ENCODE peak calls at places on chromosomes 2 and 18, in eight cellular contexts. One of them, this sample, is unnamed.
A peak's percentile ranks its signal among the peaks of the same experiment; 100 is the strongest.

GRCh38 chr2:120765031-120765910 is 29.6 kb downstream of the GLI2 start:
- DNase-seq in brain microvascular endothelial cell: no peak
- DNase-seq in activated T-cell treated with anti-CD3 and anti-CD28 coated beads, Interleukin-2, amount 50 U/mL, for 24 hours: no peak
- DNase-seq in prostate gland: no peak
- DNase-seq in activated naive CD8-positive, alpha-beta T cell treated with anti-CD3 and anti-CD28 coated beads for 36 hours: no peak
- DNase-seq in NCI-H69: no peak
- DNase-seq in activated CD8-positive, alpha-beta T cell treated with anti-CD3 and anti-CD28 coated beads, Interleukin-2, amount 10 ng/mL, durations not matched to agents 7 days and 5 days: no peak
- DNase-seq in LHCN-M2: no peak
- DNase-seq in this sample: no peak

GRCh38 chr2:197279997-197280756 is 30.4 kb downstream of the ANKRD44 start:
- DNase-seq in LHCN-M2: no peak
- DNase-seq in activated naive CD8-positive, alpha-beta T cell treated with anti-CD3 and anti-CD28 coated beads for 36 hours: no peak
- DNase-seq in activated CD8-positive, alpha-beta T cell treated with anti-CD3 and anti-CD28 coated beads, Interleukin-2, amount 10 ng/mL, durations not matched to agents 7 days and 5 days: no peak
- DNase-seq in brain microvascular endothelial cell: no peak
- DNase-seq in activated T-cell treated with anti-CD3 and anti-CD28 coated beads, Interleukin-2, amount 50 U/mL, for 24 hours: no peak
- DNase-seq in prostate gland: no peak
- DNase-seq in NCI-H69: no peak
- DNase-seq in this sample: no peak

GRCh38 chr18:60038731-60039130 is 138.9 kb downstream of the PMAIP1 start:
- DNase-seq in activated CD8-positive, alpha-beta T cell treated with anti-CD3 and anti-CD28 coated beads, Interleukin-2, amount 10 ng/mL, durations not matched to agents 7 days and 5 days: no peak
- DNase-seq in activated T-cell treated with anti-CD3 and anti-CD28 coated beads, Interleukin-2, amount 50 U/mL, for 24 hours: no peak
- DNase-seq in LHCN-M2: peak; percentile 27
- DNase-seq in prostate gland: no peak
- DNase-seq in activated naive CD8-positive, alpha-beta T cell treated with anti-CD3 and anti-CD28 coated beads for 36 hours: no peak
- DNase-seq in brain microvascular endothelial cell: no peak
- DNase-seq in NCI-H69: no peak
- DNase-seq in this sample: no peak

GRCh38 chr2:10544252-10544651 is 96.1 kb upstream of the ODC1 start:
- DNase-seq in activated CD8-positive, alpha-beta T cell treated with anti-CD3 and anti-CD28 coated beads, Interleukin-2, amount 10 ng/mL, durations not matched to agents 7 days and 5 days: peak; percentile 75
- DNase-seq in activated T-cell treated with anti-CD3 and anti-CD28 coated beads, Interleukin-2, amount 50 U/mL, for 24 hours: no peak
- DNase-seq in brain microvascular endothelial cell: peak; percentile 41
- DNase-seq in prostate gland: no peak
- DNase-seq in NCI-H69: no peak
- DNase-seq in activated naive CD8-positive, alpha-beta T cell treated with anti-CD3 and anti-CD28 coated beads for 36 hours: peak; percentile 36
- DNase-seq in LHCN-M2: no peak
- DNase-seq in this sample: no peak

GRCh38 chr2:97735161-97735561 is 21.8 kb downstream of the ZAP70 start:
- DNase-seq in NCI-H69: no peak
- DNase-seq in activated naive CD8-positive, alpha-beta T cell treated with anti-CD3 and anti-CD28 coated beads for 36 hours: no peak
- DNase-seq in LHCN-M2: no peak
- DNase-seq in brain microvascular endothelial cell: no peak
- DNase-seq in activated CD8-positive, alpha-beta T cell treated with anti-CD3 and anti-CD28 coated beads, Interleukin-2, amount 10 ng/mL, durations not matched to agents 7 days and 5 days: no peak
- DNase-seq in prostate gland: no peak
- DNase-seq in activated T-cell treated with anti-CD3 and anti-CD28 coated beads, Interleukin-2, amount 50 U/mL, for 24 hours: peak; percentile 21
- DNase-seq in this sample: no peak

GRCh38 chr2:38076710-38077430 is 919 bp upstream of the CYP1B1 start:
- DNase-seq in brain microvascular endothelial cell: peak; percentile 87
- DNase-seq in NCI-H69: peak; percentile 41
- DNase-seq in activated CD8-positive, alpha-beta T cell treated with anti-CD3 and anti-CD28 coated beads, Interleukin-2, amount 10 ng/mL, durations not matched to agents 7 days and 5 days: peak; percentile 80
- DNase-seq in LHCN-M2: peak; percentile 77
- DNase-seq in prostate gland: peak; percentile 56
- DNase-seq in activated naive CD8-positive, alpha-beta T cell treated with anti-CD3 and anti-CD28 coated beads for 36 hours: peak; percentile 90
- DNase-seq in activated T-cell treated with anti-CD3 and anti-CD28 coated beads, Interleukin-2, amount 50 U/mL, for 24 hours: peak; percentile 87
- DNase-seq in this sample: no peak

GRCh38 chr2:36493221-36493620 is 104.7 kb downstream of the FEZ2 start:
- DNase-seq in LHCN-M2: no peak
- DNase-seq in brain microvascular endothelial cell: no peak
- DNase-seq in activated naive CD8-positive, alpha-beta T cell treated with anti-CD3 and anti-CD28 coated beads for 36 hours: no peak
- DNase-seq in NCI-H69: no peak
- DNase-seq in activated T-cell treated with anti-CD3 and anti-CD28 coated beads, Interleukin-2, amount 50 U/mL, for 24 hours: no peak
- DNase-seq in activated CD8-positive, alpha-beta T cell treated with anti-CD3 and anti-CD28 coated beads, Interleukin-2, amount 10 ng/mL, durations not matched to agents 7 days and 5 days: no peak
- DNase-seq in prostate gland: no peak
- DNase-seq in this sample: no peak

GRCh38 chr2:57549642-57550102 is 496.9 kb upstream of the VRK2 start:
- DNase-seq in activated naive CD8-positive, alpha-beta T cell treated with anti-CD3 and anti-CD28 coated beads for 36 hours: no peak
- DNase-seq in NCI-H69: peak; percentile 42
- DNase-seq in activated T-cell treated with anti-CD3 and anti-CD28 coated beads, Interleukin-2, amount 50 U/mL, for 24 hours: no peak
- DNase-seq in prostate gland: no peak
- DNase-seq in activated CD8-positive, alpha-beta T cell treated with anti-CD3 and anti-CD28 coated beads, Interleukin-2, amount 10 ng/mL, durations not matched to agents 7 days and 5 days: no peak
- DNase-seq in LHCN-M2: peak; percentile 31
- DNase-seq in brain microvascular endothelial cell: peak; percentile 6
- DNase-seq in this sample: peak; percentile 4

GRCh38 chr18:31555971-31556747 is 35.5 kb upstream of the TTR start:
- DNase-seq in NCI-H69: peak; percentile 83
- DNase-seq in activated naive CD8-positive, alpha-beta T cell treated with anti-CD3 and anti-CD28 coated beads for 36 hours: peak; percentile 12
- DNase-seq in LHCN-M2: peak; percentile 40
- DNase-seq in activated T-cell treated with anti-CD3 and anti-CD28 coated beads, Interleukin-2, amount 50 U/mL, for 24 hours: no peak
- DNase-seq in prostate gland: peak; percentile 56
- DNase-seq in activated CD8-positive, alpha-beta T cell treated with anti-CD3 and anti-CD28 coated beads, Interleukin-2, amount 10 ng/mL, durations not matched to agents 7 days and 5 days: peak; percentile 58
- DNase-seq in brain microvascular endothelial cell: peak; percentile 71
- DNase-seq in this sample: peak; percentile 37

GRCh38 chr2:170815746-170816498 is 765 bp upstream of the GAD1 start:
- DNase-seq in NCI-H69: peak; percentile 87
- DNase-seq in activated CD8-positive, alpha-beta T cell treated with anti-CD3 and anti-CD28 coated beads, Interleukin-2, amount 10 ng/mL, durations not matched to agents 7 days and 5 days: peak; percentile 77
- DNase-seq in activated T-cell treated with anti-CD3 and anti-CD28 coated beads, Interleukin-2, amount 50 U/mL, for 24 hours: peak; percentile 79
- DNase-seq in LHCN-M2: peak; percentile 25
- DNase-seq in prostate gland: peak; percentile 64
- DNase-seq in brain microvascular endothelial cell: peak; percentile 33
- DNase-seq in activated naive CD8-positive, alpha-beta T cell treated with anti-CD3 and anti-CD28 coated beads for 36 hours: peak; percentile 77
- DNase-seq in this sample: no peak

GRCh38 chr2:7020939-7021470 is 103.8 kb downstream of the RNF144A start:
- DNase-seq in brain microvascular endothelial cell: no peak
- DNase-seq in activated T-cell treated with anti-CD3 and anti-CD28 coated beads, Interleukin-2, amount 50 U/mL, for 24 hours: no peak
- DNase-seq in activated CD8-positive, alpha-beta T cell treated with anti-CD3 and anti-CD28 coated beads, Interleukin-2, amount 10 ng/mL, durations not matched to agents 7 days and 5 days: no peak
- DNase-seq in prostate gland: no peak
- DNase-seq in NCI-H69: no peak
- DNase-seq in activated naive CD8-positive, alpha-beta T cell treated with anti-CD3 and anti-CD28 coated beads for 36 hours: no peak
- DNase-seq in LHCN-M2: no peak
- DNase-seq in this sample: no peak

GRCh38 chr2:3399829-3400228 is 20.3 kb downstream of the TRAPPC12 start:
- DNase-seq in prostate gland: no peak
- DNase-seq in activated naive CD8-positive, alpha-beta T cell treated with anti-CD3 and anti-CD28 coated beads for 36 hours: no peak
- DNase-seq in brain microvascular endothelial cell: no peak
- DNase-seq in activated CD8-positive, alpha-beta T cell treated with anti-CD3 and anti-CD28 coated beads, Interleukin-2, amount 10 ng/mL, durations not matched to agents 7 days and 5 days: no peak
- DNase-seq in LHCN-M2: no peak
- DNase-seq in activated T-cell treated with anti-CD3 and anti-CD28 coated beads, Interleukin-2, amount 50 U/mL, for 24 hours: no peak
- DNase-seq in NCI-H69: no peak
- DNase-seq in this sample: no peak

GRCh38 chr18:6009751-6010150 is 114.4 kb upstream of the TMEM200C start:
- DNase-seq in activated naive CD8-positive, alpha-beta T cell treated with anti-CD3 and anti-CD28 coated beads for 36 hours: no peak
- DNase-seq in NCI-H69: peak; percentile 57
- DNase-seq in brain microvascular endothelial cell: no peak
- DNase-seq in activated CD8-positive, alpha-beta T cell treated with anti-CD3 and anti-CD28 coated beads, Interleukin-2, amount 10 ng/mL, durations not matched to agents 7 days and 5 days: no peak
- DNase-seq in prostate gland: no peak
- DNase-seq in LHCN-M2: no peak
- DNase-seq in activated T-cell treated with anti-CD3 and anti-CD28 coated beads, Interleukin-2, amount 50 U/mL, for 24 hours: no peak
- DNase-seq in this sample: no peak

GRCh38 chr2:9666306-9666705 is 35.5 kb upstream of the YWHAQ start:
- DNase-seq in NCI-H69: peak; percentile 9
- DNase-seq in activated naive CD8-positive, alpha-beta T cell treated with anti-CD3 and anti-CD28 coated beads for 36 hours: no peak
- DNase-seq in activated T-cell treated with anti-CD3 and anti-CD28 coated beads, Interleukin-2, amount 50 U/mL, for 24 hours: no peak
- DNase-seq in prostate gland: no peak
- DNase-seq in activated CD8-positive, alpha-beta T cell treated with anti-CD3 and anti-CD28 coated beads, Interleukin-2, amount 10 ng/mL, durations not matched to agents 7 days and 5 days: no peak
- DNase-seq in brain microvascular endothelial cell: peak; percentile 31
- DNase-seq in LHCN-M2: no peak
- DNase-seq in this sample: no peak

GRCh38 chr2:4354164-4354563 is 650.8 kb downstream of the DCDC2C start:
- DNase-seq in brain microvascular endothelial cell: peak; percentile 12
- DNase-seq in NCI-H69: no peak
- DNase-seq in activated CD8-positive, alpha-beta T cell treated with anti-CD3 and anti-CD28 coated beads, Interleukin-2, amount 10 ng/mL, durations not matched to agents 7 days and 5 days: no peak
- DNase-seq in activated T-cell treated with anti-CD3 and anti-CD28 coated beads, Interleukin-2, amount 50 U/mL, for 24 hours: no peak
- DNase-seq in activated naive CD8-positive, alpha-beta T cell treated with anti-CD3 and anti-CD28 coated beads for 36 hours: no peak
- DNase-seq in LHCN-M2: no peak
- DNase-seq in prostate gland: no peak
- DNase-seq in this sample: no peak

GRCh38 chr2:16666453-16666801 is 793 bp upstream of the CYRIA start:
- DNase-seq in activated T-cell treated with anti-CD3 and anti-CD28 coated beads, Interleukin-2, amount 50 U/mL, for 24 hours: peak; percentile 35
- DNase-seq in activated naive CD8-positive, alpha-beta T cell treated with anti-CD3 and anti-CD28 coated beads for 36 hours: no peak
- DNase-seq in LHCN-M2: peak; percentile 49
- DNase-seq in prostate gland: no peak
- DNase-seq in brain microvascular endothelial cell: peak; percentile 55
- DNase-seq in NCI-H69: peak; percentile 7
- DNase-seq in activated CD8-positive, alpha-beta T cell treated with anti-CD3 and anti-CD28 coated beads, Interleukin-2, amount 10 ng/mL, durations not matched to agents 7 days and 5 days: no peak
- DNase-seq in this sample: no peak

GRCh38 chr2:121429119-121429903 is 101.4 kb upstream of the RNU4ATAC start:
- DNase-seq in activated T-cell treated with anti-CD3 and anti-CD28 coated beads, Interleukin-2, amount 50 U/mL, for 24 hours: no peak
- DNase-seq in activated CD8-positive, alpha-beta T cell treated with anti-CD3 and anti-CD28 coated beads, Interleukin-2, amount 10 ng/mL, durations not matched to agents 7 days and 5 days: no peak
- DNase-seq in activated naive CD8-positive, alpha-beta T cell treated with anti-CD3 and anti-CD28 coated beads for 36 hours: no peak
- DNase-seq in brain microvascular endothelial cell: peak; percentile 14
- DNase-seq in LHCN-M2: no peak
- DNase-seq in prostate gland: no peak
- DNase-seq in NCI-H69: no peak
- DNase-seq in this sample: no peak

GRCh38 chr2:156803967-156804366 is 367.8 kb downstream of the GPD2 start:
- DNase-seq in activated naive CD8-positive, alpha-beta T cell treated with anti-CD3 and anti-CD28 coated beads for 36 hours: no peak
- DNase-seq in LHCN-M2: no peak
- DNase-seq in brain microvascular endothelial cell: no peak
- DNase-seq in activated CD8-positive, alpha-beta T cell treated with anti-CD3 and anti-CD28 coated beads, Interleukin-2, amount 10 ng/mL, durations not matched to agents 7 days and 5 days: no peak
- DNase-seq in activated T-cell treated with anti-CD3 and anti-CD28 coated beads, Interleukin-2, amount 50 U/mL, for 24 hours: no peak
- DNase-seq in prostate gland: no peak
- DNase-seq in NCI-H69: no peak
- DNase-seq in this sample: no peak

This sample was measured in retinal pigment epithelial cell.